ENCODE peak calls at places on chromosomes 1 and 21, in seven cellular contexts. One of them, this sample, is unnamed.

GRCh38 chr1:173862769-173863223 is 5.0 kb downstream of the GAS5 start:
- DNase-seq in AG08396: no peak
- DNase-seq in aorta: no peak
- DNase-seq in LoVo: peak
- DNase-seq in AG10803: no peak
- DNase-seq in HEK293T: no peak
- DNase-seq in nucleus accumbens: no peak
- DNase-seq in this sample: no peak

GRCh38 chr1:154818911-154819310 is 51.2 kb downstream of the KCNN3 start:
- DNase-seq in AG08396: no peak
- DNase-seq in aorta: no peak
- DNase-seq in LoVo: no peak
- DNase-seq in AG10803: no peak
- DNase-seq in HEK293T: no peak
- DNase-seq in nucleus accumbens: no peak
- DNase-seq in this sample: no peak

GRCh38 chr1:25565188-25565591 is 21.8 kb downstream of the LDLRAP1 start:
- DNase-seq in AG08396: no peak
- DNase-seq in aorta: no peak
- DNase-seq in LoVo: no peak
- DNase-seq in AG10803: no peak
- DNase-seq in HEK293T: no peak
- DNase-seq in nucleus accumbens: no peak
- DNase-seq in this sample: no peak

GRCh38 chr1:94866178-94866822 is 46.1 kb downstream of the SLC44A3 start:
- DNase-seq in AG08396: no peak
- DNase-seq in aorta: no peak
- DNase-seq in LoVo: no peak
- DNase-seq in AG10803: peak
- DNase-seq in HEK293T: peak
- DNase-seq in nucleus accumbens: no peak
- DNase-seq in this sample: no peak

GRCh38 chr1:212186427-212187207 is 98.6 kb upstream of the PPP2R5A start:
- DNase-seq in AG08396: no peak
- DNase-seq in aorta: no peak
- DNase-seq in LoVo: no peak
- DNase-seq in AG10803: no peak
- DNase-seq in HEK293T: no peak
- DNase-seq in nucleus accumbens: no peak
- DNase-seq in this sample: no peak

GRCh38 chr1:14128096-14128495 is 428.1 kb downstream of the PRDM2 start:
- DNase-seq in AG08396: no peak
- DNase-seq in aorta: no peak
- DNase-seq in LoVo: no peak
- DNase-seq in AG10803: no peak
- DNase-seq in HEK293T: no peak
- DNase-seq in nucleus accumbens: no peak
- DNase-seq in this sample: no peak

GRCh38 chr1:206633708-206634121 is 1.6 kb upstream of the DYRK3 start:
- DNase-seq in AG08396: peak
- DNase-seq in aorta: no peak
- DNase-seq in LoVo: no peak
- DNase-seq in AG10803: peak
- DNase-seq in HEK293T: no peak
- DNase-seq in nucleus accumbens: no peak
- DNase-seq in this sample: no peak

GRCh38 chr21:30391615-30392014 is 4.2 kb upstream of the KRTAP13-1 start:
- DNase-seq in AG08396: no peak
- DNase-seq in aorta: no peak
- DNase-seq in LoVo: no peak
- DNase-seq in AG10803: no peak
- DNase-seq in HEK293T: no peak
- DNase-seq in nucleus accumbens: no peak
- DNase-seq in this sample: no peak

GRCh38 chr1:32683397-32683796 is 19.2 kb downstream of the SYNC start:
- DNase-seq in AG08396: no peak
- DNase-seq in aorta: no peak
- DNase-seq in LoVo: no peak
- DNase-seq in AG10803: no peak
- DNase-seq in HEK293T: no peak
- DNase-seq in nucleus accumbens: no peak
- DNase-seq in this sample: no peak

GRCh38 chr21:28067015-28067414 is 925.7 kb downstream of the LTN1 start:
- DNase-seq in AG08396: no peak
- DNase-seq in aorta: no peak
- DNase-seq in LoVo: no peak
- DNase-seq in AG10803: no peak
- DNase-seq in HEK293T: no peak
- DNase-seq in nucleus accumbens: no peak
- DNase-seq in this sample: no peak

GRCh38 chr1:198246331-198246730 is 89.5 kb downstream of the NEK7 start:
- DNase-seq in AG08396: no peak
- DNase-seq in aorta: no peak
- DNase-seq in LoVo: no peak
- DNase-seq in AG10803: no peak
- DNase-seq in HEK293T: no peak
- DNase-seq in nucleus accumbens: no peak
- DNase-seq in this sample: no peak

GRCh38 chr1:33626801-33627200 is 154.4 kb downstream of the ZSCAN20 start:
- DNase-seq in AG08396: no peak
- DNase-seq in aorta: no peak
- DNase-seq in LoVo: no peak
- DNase-seq in AG10803: no peak
- DNase-seq in HEK293T: no peak
- DNase-seq in nucleus accumbens: no peak
- DNase-seq in this sample: no peak

GRCh38 chr1:163227126-163227525 is 24.4 kb upstream of the RGS5 start:
- DNase-seq in AG08396: no peak
- DNase-seq in aorta: no peak
- DNase-seq in LoVo: no peak
- DNase-seq in AG10803: no peak
- DNase-seq in HEK293T: no peak
- DNase-seq in nucleus accumbens: no peak
- DNase-seq in this sample: no peak

GRCh38 chr1:156706647-156707008 is 1.2 kb upstream of the CRABP2 start:
- DNase-seq in AG08396: peak
- DNase-seq in aorta: peak
- DNase-seq in LoVo: no peak
- DNase-seq in AG10803: peak
- DNase-seq in HEK293T: no peak
- DNase-seq in nucleus accumbens: no peak
- DNase-seq in this sample: no peak

GRCh38 chr1:175207971-175208370 is 15.4 kb upstream of the KIAA0040 start:
- DNase-seq in AG08396: no peak
- DNase-seq in aorta: no peak
- DNase-seq in LoVo: no peak
- DNase-seq in AG10803: no peak
- DNase-seq in HEK293T: no peak
- DNase-seq in nucleus accumbens: no peak
- DNase-seq in this sample: no peak